ENCODE peak calls at places on chromosomes 11 and 22, in seven cellular contexts. K is uterus, Z is Peyer's patch, E is breast epithelium, H is HepG2, L is spleen, W is transverse colon. J is an unnamed sample.

GRCh38 chr11:17792161-17792560 is 57.6 kb downstream of the KCNC1 start:
- DNase-seq in K (no peak), Z (no peak), E (no peak), H (no peak), L (no peak), W (no peak), J (no peak)

GRCh38 chr22:44103735-44104134 is 77.0 kb upstream of the PARVG start:
- DNase-seq in K (no peak), Z (no peak), E (no peak), H (no peak), L (peak; percentile 39), W (no peak), J (no peak)

GRCh38 chr11:11347583-11347982 is 5.5 kb downstream of the CSNK2A3 start:
- DNase-seq in K (no peak), Z (no peak), E (no peak), H (no peak), L (no peak), W (no peak), J (peak; percentile 81)

GRCh38 chr11:18723991-18724390 is 2.0 kb downstream of the IGSF22 start:
- DNase-seq in K (no peak), Z (no peak), E (no peak), H (no peak), L (no peak), W (no peak), J (no peak)

GRCh38 chr11:46348566-46348981 is 1.3 kb downstream of the DGKZ start:
- DNase-seq in K (no peak), Z (no peak), E (no peak), H (no peak), L (no peak), W (peak; percentile 39), J (no peak)

GRCh38 chr11:95262994-95263764 is 32.2 kb upstream of the SESN3 start:
- DNase-seq in K (no peak), Z (no peak), E (no peak), H (no peak), L (no peak), W (no peak), J (no peak)

GRCh38 chr11:72314199-72314598 is 70.2 kb upstream of the PHOX2A start:
- DNase-seq in K (no peak), Z (no peak), E (no peak), H (no peak), L (no peak), W (no peak), J (no peak)

GRCh38 chr22:36898690-36899089 is 14.7 kb upstream of the CSF2RB start:
- DNase-seq in K (no peak), Z (no peak), E (no peak), H (no peak), L (no peak), W (no peak), J (no peak)

GRCh38 chr22:38311331-38311635 is 6.0 kb downstream of the CSNK1E start:
- DNase-seq in K (no peak), Z (peak; percentile 62), E (no peak), H (no peak), L (no peak), W (no peak), J (no peak)

GRCh38 chr22:29326481-29326880 is 11.0 kb upstream of the RASL10A start:
- DNase-seq in K (no peak), Z (no peak), E (no peak), H (no peak), L (no peak), W (no peak), J (no peak)

GRCh38 chr11:103872748-103873147 is 163.7 kb upstream of the DDI1 start:
- DNase-seq in K (no peak), Z (no peak), E (no peak), H (no peak), L (no peak), W (no peak), J (no peak)

GRCh38 chr22:26574001-26574723 is 15.8 kb downstream of the TPST2 start:
- DNase-seq in K (no peak), Z (no peak), E (no peak), H (no peak), L (peak; percentile 20), W (no peak), J (no peak)

GRCh38 chr11:8604078-8604723 is 10.2 kb upstream of the STK33 start:
- DNase-seq in K (peak; percentile 74), Z (no peak), E (no peak), H (peak; percentile 46), L (no peak), W (peak; percentile 67), J (peak; percentile 75)

GRCh38 chr22:22355233-22355834 is 110.7 kb downstream of the VPREB1 start:
- DNase-seq in K (no peak), Z (no peak), E (no peak), H (no peak), L (no peak), W (no peak), J (no peak)

GRCh38 chr11:72683782-72684200 is 9.6 kb upstream of the PDE2A start:
- DNase-seq in K (peak; percentile 58), Z (peak; percentile 67), E (peak; percentile 45), H (peak; percentile 33), L (peak; percentile 91), W (peak; percentile 60), J (peak; percentile 77)

GRCh38 chr11:129146196-129146595 is 45.9 kb downstream of the ARHGAP32 start:
- DNase-seq in K (no peak), Z (no peak), E (no peak), H (no peak), L (no peak), W (no peak), J (no peak)

GRCh38 chr11:127993788-127994187 is 593.6 kb downstream of the ETS1 start:
- DNase-seq in K (no peak), Z (no peak), E (no peak), H (no peak), L (no peak), W (no peak), J (no peak)

GRCh38 chr11:77697865-77698264 is 60.3 kb upstream of the CLNS1A start:
- DNase-seq in K (no peak), Z (no peak), E (no peak), H (no peak), L (no peak), W (no peak), J (no peak)

GRCh38 chr11:78788533-78788932 is 213.9 kb upstream of the NARS2 start:
- DNase-seq in K (no peak), Z (no peak), E (no peak), H (no peak), L (no peak), W (no peak), J (no peak)
- TF ChIP-seq POLR2A in K (no peak), Z (no peak), E (no peak), H (no peak), L (no peak), W (no peak), J (no peak)

DNA sequence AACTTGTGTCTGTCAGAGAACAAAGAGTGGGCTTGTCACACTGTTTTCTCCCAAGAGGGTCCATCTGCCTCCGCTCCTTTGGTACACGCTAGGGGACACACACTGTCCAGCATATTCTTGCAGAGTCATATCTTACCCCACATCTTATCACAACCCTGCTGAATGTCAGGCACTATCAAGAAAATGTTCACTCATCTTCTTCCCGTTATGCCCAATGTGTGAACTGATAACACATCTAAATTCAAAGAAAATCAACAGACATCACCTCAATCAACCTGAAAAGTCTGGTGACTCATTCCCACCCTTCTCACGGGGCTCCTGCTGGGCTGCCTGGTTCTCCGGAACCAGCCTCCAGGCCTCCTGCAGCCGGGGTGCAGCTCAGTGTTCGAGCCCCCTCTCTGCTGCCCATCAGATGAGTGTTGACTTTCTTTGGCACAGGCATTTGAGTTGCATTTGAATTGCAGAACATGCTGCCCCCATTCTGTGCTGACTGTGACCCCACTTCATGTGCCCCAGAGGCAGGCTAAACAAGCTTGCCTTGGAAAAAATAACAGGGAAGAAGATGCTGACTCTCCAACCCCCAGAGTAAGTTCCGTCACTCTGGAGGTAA is 19.4 kb downstream of the GRAP2 start:
- DNase-seq in K (no peak), Z (no peak), E (no peak), H (no peak), L (no peak), W (no peak), J (no peak)
- TF ChIP-seq POLR2A in K (no peak), Z (no peak), E (no peak), H (no peak), L (no peak), W (no peak), J (no peak)

DNA sequence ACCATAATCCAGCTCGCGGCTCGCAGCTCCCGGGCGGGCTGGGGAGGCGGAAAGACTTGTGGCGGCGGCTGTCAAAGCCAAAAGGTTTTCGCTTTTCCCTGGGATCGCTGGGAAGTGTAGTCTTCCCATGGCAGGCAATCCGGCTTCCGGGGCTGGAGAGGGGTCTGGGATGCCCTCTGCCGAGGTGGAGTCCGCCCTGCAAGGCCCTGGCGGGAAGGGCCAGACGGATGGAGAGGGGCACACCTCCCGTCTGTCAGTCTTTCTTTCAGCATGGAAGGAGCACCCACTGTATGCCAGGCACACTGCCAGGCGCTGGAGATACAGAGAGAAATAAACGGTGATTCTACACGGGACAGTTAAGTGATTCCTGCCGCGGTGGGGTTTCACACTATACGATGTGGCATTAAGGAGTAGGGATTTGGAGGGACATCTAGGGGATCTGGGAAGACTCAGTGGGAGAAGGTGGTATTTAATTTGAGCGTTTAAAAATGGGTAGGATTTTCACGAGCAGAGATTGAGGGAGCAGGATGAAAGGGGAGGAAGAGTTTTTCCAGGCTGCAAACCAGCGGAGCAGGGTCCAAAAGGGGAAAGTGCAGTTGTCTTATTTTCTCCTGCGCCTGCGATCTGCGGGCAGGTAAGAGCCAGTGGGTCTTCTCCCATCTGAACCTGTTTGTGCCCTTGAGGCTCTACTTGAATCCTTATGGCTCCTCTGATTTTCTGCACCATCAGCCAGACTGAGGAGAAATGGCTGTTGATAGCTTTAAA is at the start of gene BACE1:
- DNase-seq in K (peak; percentile 85), Z (peak; percentile 21), E (peak; percentile 55), H (peak; percentile 85), L (peak; percentile 86), W (peak; percentile 68), J (peak; percentile 89)
- TF ChIP-seq POLR2A in K (peak; percentile 52), Z (peak; percentile 11), E (no peak), H (no peak), L (no peak), W (no peak), J (no peak)

DNA sequence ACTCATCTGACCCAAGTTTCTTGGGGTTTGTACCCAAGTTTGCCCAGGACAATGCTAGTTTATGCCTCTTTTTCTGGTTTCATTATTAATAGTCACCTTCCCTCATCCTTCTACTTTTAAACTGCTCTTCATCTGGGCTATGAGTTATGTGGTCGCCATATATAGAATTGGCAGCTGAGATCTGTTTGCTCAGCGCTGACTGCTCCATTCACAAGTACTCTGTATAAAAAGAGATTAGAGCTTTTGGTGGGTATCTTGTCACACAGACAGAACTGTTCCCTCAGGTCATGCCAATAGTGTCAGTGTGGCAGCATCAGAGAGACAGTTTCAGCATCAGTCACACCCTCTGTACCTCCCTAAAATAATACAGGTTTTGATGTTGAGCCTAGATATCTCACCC is 326.0 kb downstream of the RAB38 start:
- DNase-seq in K (no peak), Z (no peak), E (no peak), H (no peak), L (no peak), W (no peak), J (no peak)
- TF ChIP-seq POLR2A in K (no peak), Z (no peak), E (no peak), H (no peak), L (no peak), W (no peak), J (no peak)

GRCh38 chr11:134124660-134125451 is 56.0 kb downstream of the JAM3 start:
- DNase-seq in K (no peak), Z (no peak), E (no peak), H (no peak), L (peak; percentile 76), W (no peak), J (peak; percentile 57)
- TF ChIP-seq POLR2A in K (no peak), Z (no peak), E (no peak), H (no peak), L (no peak), W (no peak), J (no peak)